ENCODE peak calls at places on chromosomes 13 and 19, in eight cellular contexts. W, C, I, D, Q, E, F and B are unnamed samples. For H3K4me1 and H3K27me3, the result is how much of the 10 kb centered on the place peaks cover.

GRCh38 chr13:80463673-80464352 is 122.9 kb upstream of the SPRY2 start:
- DNase-seq in F (no peak), E (no peak), I (no peak), C (peak), W (peak), Q (no peak), D (peak), B (no peak)

GRCh38 chr13:78376822-78377221 is 226.5 kb downstream of the POU4F1 start:
- DNase-seq in F (no peak), W (no peak), E (no peak), I (no peak), C (no peak), Q (no peak), D (no peak), B (no peak)

GRCh38 chr19:35555301-35556005 is 8.0 kb downstream of the ATP4A start:
- DNase-seq in E (peak), Q (no peak), I (no peak), C (no peak), D (peak), F (peak), W (peak), B (no peak)

GRCh38 chr19:17264641-17264979 is at the start of gene USHBP1:
- DNase-seq in I (no peak), W (no peak), C (peak), E (no peak), Q (no peak), D (no peak), F (peak), B (peak)

GRCh38 chr13:41099986-41100385 is 32.6 kb downstream of the KBTBD6 start:
- DNase-seq in Q (no peak), W (no peak), D (no peak), F (no peak), E (no peak), I (no peak), C (no peak), B (no peak)

GRCh38 chr13:102359264-102359663 is 42.6 kb downstream of the FGF14 start:
- DNase-seq in W (no peak), I (no peak), C (no peak), E (no peak), Q (no peak), D (no peak), F (no peak), B (no peak)

GRCh38 chr13:99269627-99270252 is 11.6 kb upstream of the GPR18 start:
- DNase-seq in Q (no peak), F (no peak), W (peak), E (peak), C (peak), I (no peak), D (peak), B (no peak)

GRCh38 chr13:99600318-99600717 is 99.0 kb downstream of the TM9SF2 start:
- DNase-seq in F (peak), I (no peak), C (no peak), Q (no peak), E (no peak), W (no peak), D (no peak), B (no peak)

GRCh38 chr19:11191273-11191755 is 6.0 kb downstream of the KANK2 start:
- DNase-seq in D (peak), I (no peak), W (peak), E (peak), C (peak), F (no peak), Q (peak), B (peak)

GRCh38 chr13:48661112-48661511 is 7.4 kb downstream of the CYSLTR2 start:
- DNase-seq in W (no peak), E (no peak), C (no peak), D (no peak), I (no peak), Q (no peak), F (no peak), B (no peak)

GRCh38 chr19:42657551-42657950 is 62.8 kb upstream of the CEACAM8 start:
- DNase-seq in C (no peak), F (no peak), W (peak), E (peak), D (no peak), I (no peak), Q (no peak), B (no peak)

GRCh38 chr13:112714366-112714765 is 24.5 kb downstream of the ATP11A start:
- DNase-seq in I (peak), E (no peak), Q (no peak), D (no peak), C (no peak), F (no peak), W (no peak), B (peak)

GRCh38 chr19:5617080-5617479 is 5.5 kb downstream of the SAFB2 start:
- DNase-seq in Q (no peak), E (no peak), D (no peak), W (no peak), C (no peak), I (no peak), F (no peak), B (no peak)

GRCh38 chr19:12665646-12666304 is 767 bp downstream of the MAN2B1 start:
- DNase-seq in Q (no peak), W (no peak), F (no peak), D (no peak), C (no peak), E (peak), I (no peak), B (no peak)

GRCh38 chr19:5107432-5108122 is 138.7 kb downstream of the KDM4B start:
- DNase-seq in C (no peak), E (no peak), W (no peak), Q (no peak), F (no peak), I (no peak), D (no peak), B (no peak)

GRCh38 chr13:75855847-75856246 is 219.7 kb downstream of the LMO7 start:
- DNase-seq in Q (no peak), E (no peak), W (no peak), I (no peak), C (no peak), F (no peak), D (no peak), B (no peak)

GRCh38 chr13:97878421-97879375 is 74.8 kb upstream of the IPO5 start:
- DNase-seq in C (no peak), E (peak), F (no peak), D (peak), I (no peak), W (no peak), Q (no peak), B (no peak)

GRCh38 chr19:47633516-47633915 is 24.6 kb downstream of the BICRA start:
- DNase-seq in E (no peak), C (no peak), Q (no peak), I (no peak), F (no peak), W (no peak), D (peak), B (no peak)

GRCh38 chr13:98022210-98022609 is 68.7 kb downstream of the IPO5 start:
- DNase-seq in D (peak), Q (peak), C (peak), F (no peak), I (no peak), W (peak), E (peak), B (no peak)

GRCh38 chr13:21638319-21639282 is 32.3 kb upstream of the FGF9 start:
- DNase-seq in E (peak), W (peak), Q (peak), C (peak), I (no peak), F (no peak), D (peak), B (no peak)

GRCh38 chr13:106858910-106859309 is 291.0 kb upstream of the ARGLU1 start:
- DNase-seq in D (peak), Q (no peak), F (no peak), W (no peak), E (no peak), C (no peak), I (no peak), B (no peak)

GRCh38 chr19:3360494-3361383 is 5.6 kb upstream of the NFIC start:
- DNase-seq in E (no peak), D (peak), I (peak), C (peak), F (no peak), Q (peak), W (peak), B (peak)

GRCh38 chr13:101417043-101417406 is 717 bp upstream of the NALCN start:
- DNase-seq in D (peak), I (no peak), Q (no peak), W (peak), E (peak), F (no peak), C (no peak), B (no peak)

GRCh38 chr13:43083750-43084149 is 60.4 kb downstream of the DNAJC15 start:
- DNase-seq in D (no peak), W (no peak), C (no peak), F (no peak), Q (no peak), E (no peak), I (no peak), B (no peak)

GRCh38 chr13:42380420-42381164 is 108.6 kb downstream of the AKAP11 start:
- DNase-seq in C (no peak), I (no peak), E (no peak), Q (no peak), D (no peak), F (no peak), W (no peak), B (no peak)

GRCh38 chr19:48450863-48451262 is 4.5 kb upstream of the KCNJ14 start:
- DNase-seq in W (no peak), D (no peak), E (no peak), C (no peak), Q (no peak), F (no peak), I (no peak), B (no peak)

GRCh38 chr13:114099191-114099590 is 33.2 kb downstream of the RASA3 start:
- DNase-seq in Q (peak), E (peak), I (peak), D (peak), F (peak), W (peak), C (no peak), B (peak)

GRCh38 chr13:47334173-47334572 is 437.3 kb upstream of the HTR2A start:
- DNase-seq in C (no peak), D (peak), F (no peak), I (no peak), Q (no peak), W (peak), E (peak), B (no peak)

GRCh38 chr19:29690842-29691241 is 24.2 kb downstream of the C19orf12 start:
- DNase-seq in Q (no peak), D (peak), E (peak), W (peak), F (peak), I (no peak), C (peak), B (peak)

GRCh38 chr13:113152894-113153809 is 5.3 kb upstream of the PROZ start:
- DNase-seq in F (peak), C (no peak), E (no peak), Q (peak), W (peak), D (peak), I (peak), B (peak)

GRCh38 chr13:40240293-40240692 is 426.1 kb downstream of the FOXO1 start:
- DNase-seq in I (no peak), W (no peak), Q (no peak), D (no peak), F (no peak), C (no peak), E (no peak), B (no peak)

GRCh38 chr19:7654401-7654800 is 14.4 kb upstream of the RETN start:
- DNase-seq in F (no peak), D (no peak), E (peak), Q (no peak), I (no peak), W (no peak), C (no peak), B (no peak)

GRCh38 chr19:17869114-17869608 is 2.6 kb upstream of the SLC5A5 start:
- DNase-seq in Q (no peak), I (no peak), W (no peak), C (no peak), D (no peak), E (no peak), F (peak), B (no peak)

GRCh38 chr13:111909971-111910671 is 156.8 kb upstream of the SOX1 start:
- DNase-seq in W (no peak), C (no peak), I (no peak), F (no peak), Q (no peak), E (no peak), D (no peak), B (no peak)

GRCh38 chr13:51955281-51955771 is 55.9 kb downstream of the ATP7B start:
- DNase-seq in D (peak), E (no peak), I (no peak), C (no peak), W (no peak), Q (no peak), F (no peak), B (no peak)

GRCh38 chr13:24606486-24607170 is 73.6 kb upstream of the ATP12A start:
- DNase-seq in I (no peak), Q (no peak), W (no peak), C (no peak), F (no peak), D (no peak), E (no peak), B (no peak)

GRCh38 chr19:47283405-47284059 is 8.8 kb downstream of the INAFM1 start:
- DNase-seq in E (no peak), W (no peak), D (no peak), Q (no peak), I (no peak), F (no peak), C (no peak), B (no peak)

DNA sequence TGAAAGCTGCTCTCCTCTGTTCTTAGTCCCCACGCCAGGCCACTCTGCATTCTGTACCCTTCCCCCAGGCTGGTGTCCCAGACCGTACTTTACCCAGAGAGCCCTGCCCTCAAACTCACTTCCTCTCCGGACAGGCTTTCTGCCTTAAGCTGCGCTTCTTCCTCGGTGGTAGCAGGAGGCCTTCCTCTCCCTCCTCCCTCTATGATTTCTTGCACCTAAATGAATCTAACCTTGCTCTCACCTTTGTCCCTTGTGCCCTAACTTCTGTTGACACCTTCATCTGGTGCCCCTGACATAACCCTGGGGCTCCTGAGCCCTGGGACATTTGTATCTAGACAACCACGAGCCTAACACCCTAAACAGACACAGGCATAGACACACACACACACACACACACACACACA is 29.6 kb upstream of the CEACAM21 start:
- DNase-seq in E (no peak), Q (no peak), C (no peak), W (no peak), F (no peak), I (no peak), D (no peak), B (no peak)
- H3K4me1 ChIP-seq in E (under half), Q (under half), C (under half), W (under half), F (under half), I (under half), D (under half), B (under half)

DNA sequence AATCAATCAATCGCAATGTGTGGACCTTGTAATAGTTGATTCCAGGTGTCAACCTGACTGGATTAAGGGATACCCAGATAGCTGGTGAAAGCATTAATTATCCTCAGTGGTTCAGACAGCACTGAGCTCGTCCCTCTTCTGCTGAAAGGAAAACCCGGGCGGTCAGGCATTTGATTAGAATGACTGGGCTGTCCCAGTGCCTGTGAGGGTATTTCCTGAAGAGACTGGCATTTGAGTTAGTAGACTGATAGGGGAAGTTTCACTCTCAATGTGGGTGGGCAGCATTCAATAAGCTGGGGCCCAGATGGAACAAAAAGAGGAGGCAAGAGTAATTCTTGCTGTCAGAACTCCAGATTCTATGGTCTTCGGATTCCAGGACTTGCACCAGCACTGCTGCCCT is 31.9 kb downstream of the KPNA3 start:
- DNase-seq in D (no peak), Q (no peak), F (no peak), E (no peak), I (no peak), C (no peak), W (no peak), B (no peak)
- H3K27me3 ChIP-seq in D (under half), Q (under half), F (under half), E (under half), I (under half), C (under half), W (under half), B (under half)

DNA sequence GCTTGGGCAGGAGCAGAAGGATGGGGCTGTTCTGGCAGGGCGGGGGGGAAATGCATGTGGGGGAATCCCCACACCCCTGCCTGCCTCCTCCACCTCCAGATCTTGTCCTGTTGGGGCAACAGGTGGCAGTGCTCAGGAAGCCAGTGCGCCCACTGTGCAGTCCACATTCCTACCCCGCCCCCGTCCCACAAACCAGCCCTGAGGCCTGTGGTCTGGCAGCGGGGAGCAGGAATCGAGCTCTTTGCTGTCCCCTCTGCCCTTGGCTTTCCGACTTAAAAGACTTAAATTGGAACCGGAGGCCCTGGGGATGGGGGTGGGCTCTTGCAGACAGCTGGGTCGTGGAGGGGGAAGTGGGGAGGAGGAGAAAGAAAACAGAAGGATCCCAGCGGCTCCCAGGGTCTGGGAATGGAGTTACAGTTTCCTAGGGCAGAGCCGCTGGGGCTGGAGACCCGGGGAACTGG is 4.3 kb downstream of the NANOS3 start:
- DNase-seq in I (no peak), Q (no peak), F (peak), D (no peak), E (peak), W (peak), C (no peak), B (no peak)
- H3K4me1 ChIP-seq in I (under half), Q (half or more), F (under half), D (under half), E (under half), W (under half), C (under half), B (under half)

GRCh38 chr19:49518033-49518432 is 5.6 kb downstream of the FCGRT start:
- DNase-seq in Q (no peak), D (no peak), C (no peak), I (no peak), F (no peak), W (no peak), E (no peak), B (no peak)
- H3K27me3 ChIP-seq in Q (under half), D (under half), C (under half), I (under half), F (under half), W (under half), E (under half), B (under half)